ENCODE peak calls at places on chromosomes 12 and 14, in six cellular contexts. U is lung; Q is psoas muscle; F is CD4-positive, alpha-beta memory T cell; Z is AG04450; D is H9. A is an unnamed sample.

GRCh38 chr12:6376965-6377666 is 1.8 kb upstream of the SCNN1A start:
- DNase-seq in D (no peak), Z (no peak), U (no peak), Q (no peak), F (peak; percentile 5), A (no peak)

GRCh38 chr14:96167224-96168148 is 37.2 kb upstream of the BDKRB2 start:
- DNase-seq in F (no peak), D (peak; percentile 14), U (no peak), Q (no peak), Z (peak; percentile 77), A (no peak)

GRCh38 chr12:91483471-91483985 is 300.9 kb upstream of the DCN start:
- DNase-seq in U (no peak), Q (no peak), Z (no peak), F (no peak), D (no peak), A (no peak)

GRCh38 chr14:71733210-71733883 is 198.9 kb upstream of the RGS6 start:
- DNase-seq in D (no peak), Z (no peak), U (no peak), F (no peak), Q (no peak), A (no peak)

GRCh38 chr14:89586258-89587127 is 169.5 kb upstream of the FOXN3 start:
- DNase-seq in Z (no peak), D (no peak), Q (no peak), U (no peak), F (no peak), A (no peak)

GRCh38 chr14:58501214-58501816 is 73.8 kb downstream of the KIAA0586 start:
- DNase-seq in Z (peak; percentile 72), D (no peak), F (peak; percentile 28), Q (no peak), U (no peak), A (no peak)

GRCh38 chr12:98606367-98606985 is 13.0 kb downstream of the SLC25A3 start:
- DNase-seq in U (no peak), Q (no peak), Z (no peak), F (no peak), D (no peak), A (no peak)

GRCh38 chr12:21478756-21479455 is 22.5 kb downstream of the RECQL start:
- DNase-seq in Q (no peak), U (no peak), F (no peak), D (no peak), Z (no peak), A (no peak)

GRCh38 chr12:132356686-132357622 is 27.6 kb upstream of the GALNT9 start:
- DNase-seq in F (no peak), Z (no peak), Q (no peak), D (peak; percentile 80), U (no peak), A (peak; percentile 75)

GRCh38 chr12:32651956-32652210 is 27.2 kb upstream of the DNM1L start:
- DNase-seq in Z (no peak), Q (no peak), U (no peak), D (no peak), F (no peak), A (no peak)

GRCh38 chr12:116892318-116892717 is 11.1 kb upstream of the HRK start:
- DNase-seq in F (no peak), D (no peak), U (no peak), Q (no peak), Z (no peak), A (no peak)

GRCh38 chr14:51776102-51776894 is 84.1 kb upstream of the GNG2 start:
- DNase-seq in F (peak; percentile 15), D (peak; percentile 89), Z (peak; percentile 20), U (peak; percentile 34), Q (peak; percentile 36), A (peak; percentile 60)

GRCh38 chr12:103654816-103655215 is 67.7 kb downstream of the STAB2 start:
- DNase-seq in F (no peak), U (no peak), Z (no peak), D (no peak), Q (no peak), A (no peak)

GRCh38 chr14:89990623-89991275 is 35.0 kb downstream of the TDP1 start:
- DNase-seq in D (no peak), U (no peak), Z (no peak), F (no peak), Q (no peak), A (no peak)

GRCh38 chr12:106140223-106140986 is 1.7 kb upstream of the NUAK1 start:
- DNase-seq in U (no peak), D (no peak), Z (no peak), F (no peak), Q (no peak), A (no peak)

GRCh38 chr12:122310636-122311035 is 44.3 kb upstream of the VPS33A start:
- DNase-seq in D (no peak), Q (no peak), Z (no peak), U (no peak), F (no peak), A (no peak)

GRCh38 chr14:79571361-79571760 is 639.9 kb downstream of the DIO2 start:
- DNase-seq in U (no peak), F (no peak), Z (no peak), D (no peak), Q (no peak), A (no peak)

GRCh38 chr14:95137804-95138167 is 19.5 kb downstream of the DICER1 start:
- DNase-seq in Q (no peak), Z (no peak), D (no peak), U (no peak), F (no peak), A (no peak)

GRCh38 chr12:116864371-116865160 is 16.7 kb downstream of the HRK start:
- DNase-seq in F (no peak), Q (no peak), D (no peak), Z (peak; percentile 42), U (no peak), A (no peak)

DNA sequence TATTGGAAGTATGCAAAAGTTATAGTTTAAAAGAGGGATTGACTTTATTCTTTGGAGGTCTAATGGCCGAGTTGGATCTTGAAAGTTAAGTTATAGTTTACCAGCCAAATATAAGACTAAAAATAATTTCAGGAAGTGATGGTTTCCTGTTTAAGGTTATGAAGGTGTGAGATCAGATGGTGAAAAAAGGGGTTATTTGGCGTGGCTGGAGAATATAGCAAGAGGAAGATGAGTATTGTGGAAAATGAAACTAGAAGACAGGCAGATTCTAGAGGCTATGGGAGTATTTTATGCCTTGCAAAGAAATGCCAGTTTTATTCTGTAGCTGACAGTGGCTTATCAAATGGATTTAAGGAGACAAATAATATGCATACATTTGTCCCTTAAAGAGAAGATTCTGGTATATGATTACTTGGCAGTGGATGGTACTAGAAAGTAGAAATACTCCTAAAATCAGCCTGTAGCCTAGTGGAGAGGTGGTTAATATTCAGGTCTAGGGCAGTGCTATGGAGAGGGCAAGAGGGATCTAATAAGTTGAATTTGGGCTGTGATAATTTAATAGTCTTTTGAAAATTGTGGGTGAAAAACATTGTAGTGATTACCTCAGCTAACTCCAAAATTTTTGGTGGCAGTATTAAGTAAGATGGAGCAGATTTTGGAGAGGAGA is 1091.8 kb upstream of the ATXN7L3B start:
- DNase-seq in Q (no peak), F (no peak), Z (no peak), D (no peak), U (no peak), A (no peak)
- H3K27ac ChIP-seq in Q (no peak overlapping the region), F (no peak overlapping the region), Z (no peak overlapping the region), D (no peak overlapping the region), U (no peak overlapping the region), A (no peak overlapping the region)

DNA sequence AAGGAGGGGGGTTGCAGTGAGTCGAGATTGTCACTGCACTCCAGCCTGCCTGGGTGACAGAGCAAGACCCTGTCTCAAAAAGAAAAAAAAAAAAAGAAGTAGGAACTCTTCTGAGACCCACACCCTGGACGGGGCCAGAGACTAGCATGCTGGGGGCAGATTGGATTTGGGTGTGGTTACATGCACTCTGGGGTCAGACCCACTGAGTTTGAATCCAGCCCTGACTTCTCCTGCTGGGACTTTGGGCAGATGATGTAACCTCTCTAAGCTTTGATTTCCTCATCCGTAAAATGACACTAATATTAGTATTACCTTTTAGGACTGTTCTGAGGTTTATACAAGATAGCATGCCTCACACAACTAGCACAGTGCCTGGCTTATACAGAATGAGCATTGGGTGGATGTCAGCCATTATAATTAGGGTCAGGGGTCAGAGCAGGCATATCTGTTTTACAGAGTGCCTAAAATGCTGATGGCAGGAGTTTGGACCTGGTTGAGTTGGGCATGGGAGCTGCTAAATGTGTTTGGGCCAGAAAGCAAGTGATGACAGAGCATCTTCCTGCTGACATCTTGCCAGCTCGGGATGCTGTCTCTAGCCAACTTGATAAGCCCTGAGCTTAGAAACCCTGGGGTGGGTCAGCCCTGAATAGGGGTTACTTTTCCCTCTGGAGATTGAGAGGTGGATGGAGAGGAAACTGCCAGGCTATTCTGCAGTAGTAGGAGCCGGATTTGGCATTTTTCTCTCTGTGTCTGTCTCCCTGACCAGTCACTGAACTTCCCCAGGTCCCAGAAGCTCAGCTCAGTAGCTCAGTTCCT is 15.5 kb downstream of the TPCN1 start:
- DNase-seq in Q (no peak), Z (no peak), U (no peak), D (no peak), F (no peak), A (no peak)
- H3K27ac ChIP-seq in Q (peak overlapping the region; percentile 95), Z (no peak overlapping the region), U (peak overlapping the region; percentile 45), D (no peak overlapping the region), F (no peak overlapping the region), A (no peak overlapping the region)

GRCh38 chr14:105168496-105168978 is at the start of gene JAG2:
- DNase-seq in Z (no peak), U (peak; percentile 55), D (peak; percentile 73), F (peak; percentile 35), Q (peak; percentile 68), A (no peak)

GRCh38 chr14:105171004-105171673 is 2.6 kb upstream of the JAG2 start:
- DNase-seq in U (no peak), F (no peak), D (no peak), Z (no peak), Q (peak; percentile 60), A (no peak)

GRCh38 chr14:105168979-105169507 is 467 bp upstream of the JAG2 start:
- DNase-seq in Z (no peak), Q (no peak), U (no peak), F (peak; percentile 26), D (peak; percentile 77), A (no peak)

GRCh38 chr14:105168093-105168420 is 519 bp downstream of the JAG2 start:
- DNase-seq in F (no peak), Z (no peak), D (no peak), Q (no peak), U (no peak), A (no peak)

DNA sequence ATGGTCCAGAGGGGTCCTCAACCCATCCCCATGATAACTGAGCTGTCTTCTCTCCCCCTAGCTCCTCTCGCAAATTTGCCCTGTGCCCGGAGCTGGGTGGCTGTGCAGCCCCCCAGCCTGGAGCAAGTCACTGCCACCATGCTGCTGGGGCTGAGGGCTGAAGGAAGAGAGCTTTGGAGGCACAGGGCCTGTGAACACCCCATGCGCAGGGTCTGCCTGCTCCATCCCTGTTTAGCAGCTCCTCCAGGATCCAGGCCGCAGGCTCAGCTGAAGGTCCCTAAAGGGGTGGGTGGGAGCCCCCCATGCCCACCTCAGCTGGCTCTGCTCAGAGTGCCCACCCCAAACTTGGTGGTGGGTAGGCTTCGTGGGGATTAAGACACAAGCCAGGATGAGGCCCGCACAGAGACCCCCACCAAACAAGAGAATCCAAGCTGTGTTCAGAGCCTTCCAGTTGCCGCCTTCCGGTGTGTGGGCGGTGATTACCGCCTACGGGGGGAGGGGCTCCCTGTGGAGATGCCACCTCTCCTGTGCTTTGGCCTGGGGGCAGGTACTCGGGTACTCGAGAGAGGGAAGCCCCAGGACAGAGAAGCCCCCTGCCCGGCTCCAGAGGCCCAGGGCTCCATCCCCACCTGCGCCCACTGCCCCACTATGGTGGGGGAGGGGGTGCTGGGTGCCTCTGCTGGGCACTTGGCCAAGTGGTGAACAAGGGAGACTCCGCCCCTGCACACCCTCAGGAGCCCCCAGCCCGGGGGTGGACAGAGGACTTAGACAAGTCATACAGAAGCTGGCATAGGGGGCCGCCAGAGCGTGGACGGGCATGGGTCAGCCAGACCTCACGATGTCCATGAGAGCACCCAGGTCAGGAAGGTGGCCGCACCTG is 1.4 kb upstream of the JAG2 start:
- DNase-seq in F (no peak), U (no peak), D (no peak), Z (no peak), Q (no peak), A (no peak)
- H3K27ac ChIP-seq in F (no peak overlapping the region), U (no peak overlapping the region), D (no peak overlapping the region), Z (no peak overlapping the region), Q (peak overlapping the region; percentile 82), A (no peak overlapping the region)

GRCh38 chr12:110574044-110574443 is 9.1 kb downstream of the PPTC7 start:
- DNase-seq in Z (no peak), U (no peak), Q (no peak), D (no peak), F (no peak), A (no peak)
- H3K27ac ChIP-seq in Z (no peak overlapping the region), U (no peak overlapping the region), Q (peak overlapping the region; percentile 97), D (no peak overlapping the region), F (no peak overlapping the region), A (no peak overlapping the region)